ENCODE peak calls at places on chromosomes 16 and 17, in nine cellular contexts. G, Y, V, J, R, S, M, P and H are unnamed samples.

GRCh38 chr16:48050871-48051270 is 104.9 kb downstream of the ABCC12 start:
- DNase-seq in Y (no peak), V (no peak), R (no peak), M (no peak), S (no peak), J (no peak), P (no peak), G (no peak), H (no peak)

GRCh38 chr16:56950051-56950450 is 11.7 kb upstream of the CETP start:
- DNase-seq in J (no peak), S (no peak), V (no peak), G (no peak), P (no peak), M (no peak), R (no peak), Y (no peak), H (no peak)

GRCh38 chr16:81094771-81095251 is 1.4 kb downstream of the GCSH start:
- DNase-seq in V (no peak), Y (no peak), R (no peak), G (no peak), M (no peak), P (no peak), J (no peak), S (no peak), H (no peak)

GRCh38 chr16:83928341-83929055 is 24.5 kb upstream of the OSGIN1 start:
- DNase-seq in R (no peak), S (peak), P (no peak), G (no peak), M (no peak), Y (no peak), J (no peak), V (no peak), H (no peak)

GRCh38 chr17:21313320-21313719 is 28.8 kb downstream of the MAP2K3 start:
- DNase-seq in M (no peak), G (no peak), S (no peak), R (no peak), J (no peak), V (no peak), Y (no peak), P (no peak), H (peak)

GRCh38 chr17:78991906-78992532 is 12.3 kb upstream of the LGALS3BP start:
- DNase-seq in V (no peak), R (peak), J (no peak), G (no peak), S (no peak), Y (no peak), P (no peak), M (peak), H (no peak)

GRCh38 chr17:45742251-45742650 is 41.9 kb upstream of the CRHR1 start:
- DNase-seq in M (no peak), P (no peak), J (no peak), G (no peak), Y (no peak), S (no peak), V (no peak), R (no peak), H (no peak)

GRCh38 chr16:49194499-49195260 is 87.0 kb downstream of the CBLN1 start:
- DNase-seq in S (no peak), M (no peak), J (no peak), R (no peak), V (no peak), G (no peak), P (no peak), Y (no peak), H (no peak)

GRCh38 chr16:55660776-55661175 is 5.0 kb downstream of the SLC6A2 start:
- DNase-seq in M (no peak), P (no peak), R (no peak), Y (no peak), S (no peak), V (no peak), G (no peak), J (no peak), H (no peak)

GRCh38 chr16:50847166-50847565 is 105.3 kb downstream of the CYLD start:
- DNase-seq in S (no peak), G (no peak), R (no peak), Y (no peak), M (no peak), P (no peak), J (no peak), V (no peak), H (no peak)

GRCh38 chr17:75010683-75011406 is 1.6 kb upstream of the MRPL58 start:
- DNase-seq in R (peak), S (peak), J (peak), P (no peak), Y (no peak), V (peak), G (peak), M (peak), H (no peak)

GRCh38 chr16:68346892-68347480 is 36.2 kb downstream of the PRMT7 start:
- DNase-seq in Y (no peak), G (no peak), V (no peak), S (no peak), J (no peak), R (no peak), P (no peak), M (no peak), H (no peak)

GRCh38 chr17:30476726-30477082 is 504 bp upstream of the GOSR1 start:
- DNase-seq in J (no peak), M (no peak), Y (no peak), R (no peak), V (no peak), P (no peak), G (peak), S (peak), H (no peak)

GRCh38 chr17:65364408-65364807 is 197.0 kb downstream of the AXIN2 start:
- DNase-seq in S (no peak), G (no peak), R (no peak), P (no peak), J (no peak), Y (no peak), M (no peak), V (no peak), H (no peak)

GRCh38 chr17:28997811-28998210 is 8.0 kb downstream of the SEZ6 start:
- DNase-seq in S (no peak), V (no peak), P (no peak), G (no peak), M (no peak), R (no peak), J (no peak), Y (no peak), H (no peak)

GRCh38 chr17:45234641-45235040 is 13.0 kb downstream of the FMNL1 start:
- DNase-seq in J (peak), Y (no peak), V (no peak), G (peak), S (peak), R (no peak), P (no peak), M (no peak), H (no peak)

GRCh38 chr17:48532261-48532660 is 1.4 kb upstream of the HOXB1 start:
- DNase-seq in J (no peak), G (no peak), P (no peak), R (no peak), Y (no peak), V (no peak), M (no peak), S (no peak), H (no peak)

GRCh38 chr17:40813804-40814203 is 8.6 kb downstream of the KRT10 start:
- DNase-seq in J (no peak), V (no peak), R (no peak), Y (no peak), G (no peak), S (no peak), M (no peak), P (no peak), H (no peak)

GRCh38 chr17:32266389-32267269 is 997 bp downstream of the RHBDL3 start:
- DNase-seq in R (no peak), M (no peak), S (no peak), J (no peak), V (peak), P (no peak), Y (no peak), G (no peak), H (peak)

GRCh38 chr17:2500446-2500845 is 11.2 kb downstream of the METTL16 start:
- DNase-seq in Y (no peak), G (no peak), S (no peak), R (no peak), V (no peak), P (no peak), J (no peak), M (no peak), H (no peak)

GRCh38 chr16:129075-129474 is 9.4 kb downstream of the NPRL3 start:
- DNase-seq in G (no peak), S (no peak), P (no peak), J (no peak), R (no peak), Y (no peak), M (no peak), V (no peak), H (no peak)

GRCh38 chr16:62254847-62255246 is 218.6 kb upstream of the CDH8 start:
- DNase-seq in J (no peak), P (no peak), M (no peak), G (no peak), Y (no peak), V (no peak), R (no peak), S (no peak), H (no peak)

GRCh38 chr16:11328172-11329079 is 16.8 kb upstream of the RMI2 start:
- DNase-seq in M (peak), G (no peak), V (peak), J (peak), S (no peak), Y (peak), P (peak), R (peak), H (no peak)

GRCh38 chr16:73186752-73187151 is 138.8 kb upstream of the ZFHX3 start:
- DNase-seq in P (no peak), M (no peak), V (no peak), S (no peak), Y (no peak), R (no peak), J (no peak), G (no peak), H (no peak)

GRCh38 chr16:4142268-4142667 is 26.0 kb upstream of the ADCY9 start:
- DNase-seq in J (no peak), M (no peak), V (no peak), G (no peak), P (no peak), R (no peak), Y (no peak), S (no peak), H (no peak)

GRCh38 chr17:81026266-81027036 is 8.5 kb upstream of the BAIAP2 start:
- DNase-seq in M (no peak), J (no peak), P (no peak), S (no peak), R (no peak), V (no peak), G (no peak), Y (no peak), H (peak)

GRCh38 chr17:79711715-79712305 is 18.9 kb upstream of the ENPP7 start:
- DNase-seq in P (no peak), M (no peak), J (no peak), S (no peak), V (no peak), G (peak), Y (no peak), R (no peak), H (no peak)

GRCh38 chr16:9309844-9310243 is 218.4 kb downstream of the HAPSTR1 start:
- DNase-seq in M (no peak), P (no peak), Y (no peak), V (no peak), S (no peak), R (no peak), G (no peak), J (no peak), H (no peak)

GRCh38 chr17:7477392-7478275 is 1.8 kb downstream of the ZBTB4 start:
- DNase-seq in M (peak), V (peak), Y (no peak), S (peak), R (peak), G (peak), J (peak), P (no peak), H (peak)

GRCh38 chr16:30084816-30085159 is 6.9 kb downstream of the TBX6 start:
- DNase-seq in Y (peak), P (no peak), S (no peak), G (no peak), V (no peak), J (no peak), M (no peak), R (no peak), H (no peak)

GRCh38 chr17:2795412-2796163 is 650 bp upstream of the RAP1GAP2 start:
- DNase-seq in J (no peak), M (no peak), P (no peak), G (no peak), V (no peak), Y (no peak), S (no peak), R (no peak), H (no peak)

GRCh38 chr16:53281859-53282258 is 152.4 kb upstream of the RBL2 start:
- DNase-seq in M (no peak), G (no peak), Y (no peak), S (no peak), R (no peak), V (no peak), P (no peak), J (no peak), H (no peak)

GRCh38 chr16:53282328-53282727 is 151.9 kb upstream of the RBL2 start:
- DNase-seq in M (no peak), S (no peak), P (no peak), V (no peak), G (no peak), Y (no peak), J (no peak), R (no peak), H (no peak)

GRCh38 chr16:53285236-53285635 is 149.0 kb upstream of the RBL2 start:
- DNase-seq in G (no peak), J (no peak), M (no peak), P (no peak), Y (no peak), S (no peak), V (no peak), R (no peak), H (no peak)

GRCh38 chr16:53282975-53283946 is 151.0 kb upstream of the RBL2 start:
- DNase-seq in P (no peak), M (no peak), G (peak), J (peak), V (no peak), S (peak), R (no peak), Y (no peak), H (no peak)

GRCh38 chr16:53281280-53281679 is 153.0 kb upstream of the RBL2 start:
- DNase-seq in S (no peak), P (no peak), Y (no peak), V (no peak), M (no peak), R (no peak), J (no peak), G (no peak), H (no peak)
- TF ChIP-seq EP300 in S (no peak), P (no peak), Y (no peak), V (no peak), M (no peak), R (no peak), J (no peak), G (no peak), H (no peak)

DNA sequence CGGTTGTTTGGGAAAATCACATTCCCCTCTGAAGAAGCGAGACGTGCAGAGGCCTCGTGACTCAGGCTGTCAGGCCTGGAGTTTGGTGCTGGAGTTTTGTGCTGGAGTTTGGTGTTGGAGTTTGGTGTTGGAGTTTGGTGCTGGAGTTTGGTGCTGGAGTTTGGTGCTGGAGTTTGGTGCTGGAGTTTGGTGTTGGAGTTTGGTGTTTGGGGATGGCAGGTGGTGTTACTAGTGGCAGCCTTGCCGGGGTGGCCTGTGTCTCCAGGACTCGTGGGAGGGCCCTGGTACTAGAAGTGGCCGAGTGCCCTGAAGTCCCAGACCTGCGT is 12.6 kb downstream of the TBC1D24 start:
- DNase-seq in J (no peak), V (no peak), P (no peak), Y (no peak), S (no peak), M (no peak), R (no peak), G (no peak), H (no peak)
- TF ChIP-seq EP300 in J (no peak), V (no peak), P (no peak), Y (no peak), S (no peak), M (no peak), R (no peak), G (no peak), H (no peak)

GRCh38 chr17:20043034-20043433 is 33.9 kb downstream of the SPECC1 start:
- DNase-seq in J (no peak), M (no peak), R (no peak), V (no peak), G (no peak), S (no peak), P (no peak), Y (no peak), H (no peak)
- TF ChIP-seq EP300 in J (no peak), M (no peak), R (no peak), V (no peak), G (no peak), S (no peak), P (no peak), Y (no peak), H (no peak)

DNA sequence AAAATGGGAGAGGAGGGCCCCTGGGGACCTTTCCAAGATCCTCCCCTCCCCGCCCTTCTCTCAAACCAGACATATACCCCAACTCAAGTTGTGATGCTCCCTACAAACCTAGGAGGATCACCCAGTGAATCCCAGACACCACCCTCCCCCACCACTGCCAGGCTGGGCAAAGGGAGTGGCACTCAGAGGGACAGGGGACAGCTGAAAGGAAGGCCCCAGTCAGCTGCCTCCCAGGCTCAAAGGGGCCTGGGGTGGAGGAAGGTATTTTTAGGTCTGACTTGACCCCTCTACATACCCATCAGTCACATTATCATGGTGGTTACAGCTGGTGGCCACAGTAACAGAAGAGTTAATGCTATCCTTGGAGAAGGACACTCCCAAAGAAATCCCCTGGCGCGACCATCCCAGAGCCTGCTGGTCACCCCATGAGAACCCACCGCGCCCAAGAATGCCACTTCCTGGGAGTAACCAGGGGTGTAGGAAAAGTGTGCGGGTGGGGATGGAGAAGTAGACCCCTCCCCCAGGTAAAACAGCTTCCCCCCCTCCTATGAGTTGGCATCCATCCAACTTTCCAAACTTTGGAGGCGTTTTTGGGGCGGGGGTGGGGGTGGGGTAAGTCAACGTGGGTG is 1.2 kb downstream of the CACNB1 start:
- DNase-seq in Y (no peak), M (no peak), G (no peak), R (peak), J (no peak), S (no peak), P (no peak), V (no peak), H (no peak)
- TF ChIP-seq EP300 in Y (no peak), M (no peak), G (no peak), R (no peak), J (no peak), S (no peak), P (no peak), V (no peak), H (no peak)

DNA sequence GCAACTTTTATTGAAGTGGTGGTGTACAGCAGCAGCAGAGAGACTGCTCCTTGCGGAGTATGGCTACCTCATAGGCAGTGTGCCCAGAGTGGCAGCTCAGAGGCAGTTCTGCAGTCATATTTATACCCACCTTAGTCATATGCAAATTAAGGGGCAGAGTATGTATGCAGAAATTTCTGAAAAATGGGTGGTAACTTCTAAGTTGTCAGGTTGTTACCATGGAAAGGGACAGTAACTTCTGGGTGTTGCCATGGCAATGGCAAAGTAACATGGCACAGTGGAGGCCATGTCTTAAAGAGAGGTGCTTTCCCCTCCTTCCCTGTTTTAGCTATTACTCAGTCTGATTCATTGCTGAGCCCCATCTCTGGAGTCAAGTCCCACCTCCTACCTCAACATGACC is 53.4 kb downstream of the MEOX1 start:
- DNase-seq in M (no peak), R (no peak), G (no peak), V (no peak), Y (no peak), J (peak), P (no peak), S (no peak), H (no peak)
- TF ChIP-seq EP300 in M (no peak), R (no peak), G (no peak), V (no peak), Y (no peak), J (no peak), P (no peak), S (no peak), H (no peak)